ENCODE peak calls at places on chromosome 6, in ten cellular contexts. O is NCI-H146; I is islet precursor cell; E is nucleus accumbens; P is lung; Y is CD4-positive, alpha-beta T cell; U is GM13977; G is stimulated activated CD8-positive, alpha-beta memory T cell treated with anti-CD3 and anti-CD28 coated beads, Interleukin-2, amount 100 ng/mL, for 1 hour; J is activated CD4-positive, alpha-beta T cell treated with anti-CD3 and anti-CD28 coated beads, Interleukin-2, amount 50 U/mL, for 1 hour; Z is H7. W is an unnamed sample.

GRCh38 chr6:121912905-121913304 is 477.5 kb downstream of the GJA1 start:
- DNase-seq in G (no peak), J (no peak), E (no peak), I (no peak), P (no peak), U (no peak), Y (no peak), Z (no peak), O (no peak), W (no peak)

GRCh38 chr6:26581164-26581915 is 15.4 kb upstream of the ABT1 start:
- DNase-seq in P (no peak), J (no peak), G (no peak), E (no peak), U (no peak), Y (no peak), Z (no peak), I (no peak), O (no peak), W (no peak)

GRCh38 chr6:31734703-31735500 is 1.4 kb downstream of the CLIC1 start:
- DNase-seq in E (no peak), O (peak), G (peak), Y (peak), J (peak), Z (peak), I (peak), U (peak), P (peak), W (peak)

GRCh38 chr6:5034736-5035135 is 30.9 kb upstream of the RPP40 start:
- DNase-seq in Z (no peak), E (no peak), P (no peak), J (no peak), O (no peak), G (no peak), Y (no peak), I (peak), U (no peak), W (no peak)

GRCh38 chr6:114170958-114171387 is 171.8 kb downstream of the HS3ST5 start:
- DNase-seq in E (no peak), O (no peak), U (no peak), I (no peak), G (no peak), J (no peak), P (no peak), Z (no peak), Y (no peak), W (no peak)

GRCh38 chr6:17907467-17908229 is 79.8 kb downstream of the KIF13A start:
- DNase-seq in I (peak), Y (no peak), P (peak), Z (no peak), J (no peak), O (no peak), E (no peak), G (no peak), U (no peak), W (peak)

GRCh38 chr6:31197559-31198305 is 27.2 kb upstream of the POU5F1 start:
- DNase-seq in U (peak), E (peak), P (peak), Y (peak), I (peak), Z (peak), O (peak), G (peak), J (peak), W (peak)

GRCh38 chr6:136181858-136182257 is 68.3 kb downstream of the MTFR2 start:
- DNase-seq in I (no peak), G (no peak), U (no peak), J (no peak), P (no peak), O (no peak), Y (no peak), E (no peak), Z (no peak), W (no peak)

GRCh38 chr6:160667854-160668481 is 3.9 kb upstream of the LPA start:
- DNase-seq in J (peak), Z (peak), Y (no peak), I (peak), G (no peak), U (peak), E (no peak), O (peak), P (no peak), W (peak)

GRCh38 chr6:56764081-56764566 is 121.4 kb upstream of the DST start:
- DNase-seq in P (no peak), O (peak), U (peak), J (no peak), Z (no peak), Y (no peak), I (peak), G (no peak), E (no peak), W (no peak)

GRCh38 chr6:45472383-45472782 is 94.6 kb upstream of the SUPT3H start:
- DNase-seq in Z (no peak), U (no peak), O (no peak), P (no peak), I (peak), G (no peak), E (no peak), J (no peak), Y (no peak), W (no peak)

GRCh38 chr6:16276991-16277981 is 38.9 kb downstream of the GMPR start:
- DNase-seq in G (no peak), O (peak), J (no peak), P (peak), Y (no peak), E (no peak), I (peak), Z (peak), U (no peak), W (peak)

GRCh38 chr6:69349776-69350175 is 447.0 kb downstream of the LMBRD1 start:
- DNase-seq in Z (no peak), P (no peak), J (no peak), U (no peak), E (no peak), Y (no peak), I (no peak), G (no peak), O (no peak), W (no peak)

GRCh38 chr6:16727996-16728395 is 33.3 kb downstream of the ATXN1 start:
- DNase-seq in Y (no peak), J (no peak), O (no peak), I (no peak), G (no peak), E (no peak), Z (no peak), U (no peak), P (no peak), W (no peak)

W was measured in H54.